ENCODE peak calls at places on chromosome X, in eight cellular contexts. One of them, this sample, is unnamed.

GRCh38 chrX:123860983-123861382 is 1.1 kb downstream of the XIAP start:
- DNase-seq in psoas muscle: no peak
- DNase-seq in heart left ventricle: no peak
- DNase-seq in fibroblast of lung: no peak
- DNase-seq in CD8-positive, alpha-beta T cell: no peak
- DNase-seq in cardiac muscle cell: peak; percentile 56
- DNase-seq in neural progenitor cell: no peak
- DNase-seq in adrenal gland: no peak
- DNase-seq in this sample: peak; percentile 28

GRCh38 chrX:151680805-151681204 is 14.5 kb upstream of the PRRG3 start:
- DNase-seq in psoas muscle: no peak
- DNase-seq in heart left ventricle: no peak
- DNase-seq in fibroblast of lung: no peak
- DNase-seq in CD8-positive, alpha-beta T cell: peak; percentile 56
- DNase-seq in cardiac muscle cell: peak; percentile 25
- DNase-seq in neural progenitor cell: peak; percentile 71
- DNase-seq in adrenal gland: peak; percentile 51
- DNase-seq in this sample: peak; percentile 29

GRCh38 chrX:16786139-16786790 is at the start of gene TXLNG:
- DNase-seq in psoas muscle: peak; percentile 99
- DNase-seq in heart left ventricle: peak; percentile 100
- DNase-seq in fibroblast of lung: peak; percentile 100
- DNase-seq in CD8-positive, alpha-beta T cell: peak; percentile 97
- DNase-seq in cardiac muscle cell: peak; percentile 99
- DNase-seq in neural progenitor cell: peak; percentile 100
- DNase-seq in adrenal gland: peak; percentile 100
- DNase-seq in this sample: peak; percentile 95

GRCh38 chrX:24979081-24979480 is 36.7 kb downstream of the ARX start:
- DNase-seq in psoas muscle: no peak
- DNase-seq in heart left ventricle: no peak
- DNase-seq in fibroblast of lung: peak; percentile 8
- DNase-seq in CD8-positive, alpha-beta T cell: no peak
- DNase-seq in cardiac muscle cell: no peak
- DNase-seq in neural progenitor cell: no peak
- DNase-seq in adrenal gland: no peak
- DNase-seq in this sample: no peak

GRCh38 chrX:45769919-45770582 is 569.4 kb upstream of the DIPK2B start:
- DNase-seq in psoas muscle: peak; percentile 59
- DNase-seq in heart left ventricle: peak; percentile 67
- DNase-seq in fibroblast of lung: peak; percentile 95
- DNase-seq in CD8-positive, alpha-beta T cell: no peak
- DNase-seq in cardiac muscle cell: peak; percentile 90
- DNase-seq in neural progenitor cell: peak; percentile 26
- DNase-seq in adrenal gland: peak; percentile 72
- DNase-seq in this sample: peak; percentile 65

GRCh38 chrX:24166078-24166477 is 16.5 kb downstream of the ZFX start:
- DNase-seq in psoas muscle: no peak
- DNase-seq in heart left ventricle: no peak
- DNase-seq in fibroblast of lung: no peak
- DNase-seq in CD8-positive, alpha-beta T cell: no peak
- DNase-seq in cardiac muscle cell: no peak
- DNase-seq in neural progenitor cell: no peak
- DNase-seq in adrenal gland: no peak
- DNase-seq in this sample: no peak

GRCh38 chrX:48508400-48509244 is at the start of gene PORCN:
- DNase-seq in psoas muscle: peak; percentile 84
- DNase-seq in heart left ventricle: peak; percentile 89
- DNase-seq in fibroblast of lung: peak; percentile 56
- DNase-seq in CD8-positive, alpha-beta T cell: peak; percentile 80
- DNase-seq in cardiac muscle cell: peak; percentile 74
- DNase-seq in neural progenitor cell: peak; percentile 84
- DNase-seq in adrenal gland: peak; percentile 84
- DNase-seq in this sample: peak; percentile 31

GRCh38 chrX:13033193-13033592 is 11.2 kb downstream of the FAM9C start:
- DNase-seq in psoas muscle: no peak
- DNase-seq in heart left ventricle: no peak
- DNase-seq in fibroblast of lung: peak; percentile 47
- DNase-seq in CD8-positive, alpha-beta T cell: no peak
- DNase-seq in cardiac muscle cell: no peak
- DNase-seq in neural progenitor cell: no peak
- DNase-seq in adrenal gland: no peak
- DNase-seq in this sample: no peak

GRCh38 chrX:73903941-73904340 is 340.9 kb downstream of the CHIC1 start:
- DNase-seq in psoas muscle: no peak
- DNase-seq in heart left ventricle: no peak
- DNase-seq in fibroblast of lung: no peak
- DNase-seq in CD8-positive, alpha-beta T cell: no peak
- DNase-seq in cardiac muscle cell: peak; percentile 81
- DNase-seq in neural progenitor cell: no peak
- DNase-seq in adrenal gland: no peak
- DNase-seq in this sample: no peak

GRCh38 chrX:107731831-107732502 is 43.6 kb downstream of the TSC22D3 start:
- DNase-seq in psoas muscle: peak; percentile 87
- DNase-seq in heart left ventricle: peak; percentile 93
- DNase-seq in fibroblast of lung: peak; percentile 79
- DNase-seq in CD8-positive, alpha-beta T cell: no peak
- DNase-seq in cardiac muscle cell: peak; percentile 97
- DNase-seq in neural progenitor cell: peak; percentile 36
- DNase-seq in adrenal gland: peak; percentile 96
- DNase-seq in this sample: peak; percentile 66

GRCh38 chrX:101057095-101057714 is 5.3 kb upstream of the TRMT2B start:
- DNase-seq in psoas muscle: no peak
- DNase-seq in heart left ventricle: no peak
- DNase-seq in fibroblast of lung: peak; percentile 66
- DNase-seq in CD8-positive, alpha-beta T cell: no peak
- DNase-seq in cardiac muscle cell: peak; percentile 38
- DNase-seq in neural progenitor cell: no peak
- DNase-seq in adrenal gland: no peak
- DNase-seq in this sample: peak; percentile 74

GRCh38 chrX:103539695-103540094 is 20.4 kb upstream of the RAB40A start:
- DNase-seq in psoas muscle: no peak
- DNase-seq in heart left ventricle: no peak
- DNase-seq in fibroblast of lung: no peak
- DNase-seq in CD8-positive, alpha-beta T cell: no peak
- DNase-seq in cardiac muscle cell: no peak
- DNase-seq in neural progenitor cell: no peak
- DNase-seq in adrenal gland: no peak
- DNase-seq in this sample: no peak

GRCh38 chrX:2192584-2193272 is 308.0 kb downstream of the DHRSX start:
- DNase-seq in psoas muscle: no peak
- DNase-seq in heart left ventricle: no peak
- DNase-seq in fibroblast of lung: no peak
- DNase-seq in CD8-positive, alpha-beta T cell: no peak
- DNase-seq in cardiac muscle cell: no peak
- DNase-seq in neural progenitor cell: no peak
- DNase-seq in adrenal gland: no peak
- DNase-seq in this sample: no peak

DNA sequence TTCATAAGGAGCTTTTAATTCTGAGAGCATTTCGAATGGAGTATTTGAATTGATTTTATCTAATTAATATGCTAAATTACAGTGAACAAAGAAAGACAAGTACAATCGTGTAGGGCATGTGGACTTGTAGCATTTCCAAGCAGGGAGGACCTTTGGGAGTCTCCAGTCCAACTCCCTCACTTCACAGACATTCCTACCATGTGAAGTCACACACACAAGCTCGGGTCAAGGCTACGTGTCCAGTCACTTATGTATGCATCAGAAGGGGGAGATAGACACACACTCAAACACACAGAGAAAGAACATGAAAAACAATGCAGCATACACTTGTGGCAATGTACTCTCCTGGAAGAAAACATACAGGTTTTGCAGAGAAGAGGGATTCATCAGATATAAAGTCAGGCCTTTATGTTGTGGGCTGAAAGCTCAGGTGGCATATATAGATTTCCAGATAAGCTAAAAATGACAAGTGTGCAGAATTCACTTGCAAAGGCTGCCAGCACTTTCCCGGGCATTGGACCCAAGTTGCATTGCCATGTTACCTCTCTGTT is 136.1 kb upstream of the MID1 start:
- DNase-seq in psoas muscle: no peak
- DNase-seq in heart left ventricle: peak; percentile 30
- DNase-seq in fibroblast of lung: peak; percentile 96
- DNase-seq in CD8-positive, alpha-beta T cell: no peak
- DNase-seq in cardiac muscle cell: peak; percentile 83
- DNase-seq in neural progenitor cell: no peak
- DNase-seq in adrenal gland: peak; percentile 19
- DNase-seq in this sample: peak; percentile 83
- H3K36me3 ChIP-seq in psoas muscle: no peaks in the 10 kb centered on the region
- H3K36me3 ChIP-seq in heart left ventricle: no peaks in the 10 kb centered on the region
- H3K36me3 ChIP-seq in fibroblast of lung: no peaks in the 10 kb centered on the region
- H3K36me3 ChIP-seq in CD8-positive, alpha-beta T cell: no peaks in the 10 kb centered on the region
- H3K36me3 ChIP-seq in cardiac muscle cell: no peaks in the 10 kb centered on the region
- H3K36me3 ChIP-seq in neural progenitor cell: no peaks in the 10 kb centered on the region
- H3K36me3 ChIP-seq in adrenal gland: no peaks in the 10 kb centered on the region
- H3K36me3 ChIP-seq in this sample: no peaks in the 10 kb centered on the region

GRCh38 chrX:136209751-136210150 is 41.4 kb downstream of the MAP7D3 start:
- DNase-seq in psoas muscle: no peak
- DNase-seq in heart left ventricle: no peak
- DNase-seq in fibroblast of lung: no peak
- DNase-seq in CD8-positive, alpha-beta T cell: no peak
- DNase-seq in cardiac muscle cell: no peak
- DNase-seq in neural progenitor cell: no peak
- DNase-seq in adrenal gland: no peak
- DNase-seq in this sample: no peak
- H3K4me3 ChIP-seq in psoas muscle: no peak overlapping the region
- H3K4me3 ChIP-seq in heart left ventricle: no peak overlapping the region
- H3K4me3 ChIP-seq in fibroblast of lung: no peak overlapping the region
- H3K4me3 ChIP-seq in CD8-positive, alpha-beta T cell: no peak overlapping the region
- H3K4me3 ChIP-seq in cardiac muscle cell: no peak overlapping the region
- H3K4me3 ChIP-seq in neural progenitor cell: no peak overlapping the region
- H3K4me3 ChIP-seq in adrenal gland: no peak overlapping the region
- H3K4me3 ChIP-seq in this sample: no peak overlapping the region

DNA sequence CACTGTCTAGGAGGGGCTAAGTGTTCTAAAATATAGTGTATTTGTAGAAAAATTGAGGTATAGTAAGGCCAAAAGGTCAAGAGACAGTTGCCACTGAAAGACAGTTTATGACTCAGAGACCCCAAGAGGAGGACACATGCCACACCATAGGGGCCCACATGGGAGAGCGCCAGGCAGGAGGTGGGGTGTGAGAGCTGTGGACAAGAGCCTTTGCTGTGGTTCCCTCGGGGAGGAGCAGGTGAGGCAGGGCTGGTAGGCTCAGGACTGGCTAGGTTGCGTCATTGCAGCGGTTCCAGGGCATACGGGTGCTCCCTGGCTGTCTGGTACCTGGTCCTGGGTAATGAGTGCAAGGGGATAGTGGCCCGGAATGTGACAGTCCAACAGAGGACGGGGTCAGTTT is 37.6 kb downstream of the CCNQ start:
- DNase-seq in psoas muscle: no peak
- DNase-seq in heart left ventricle: no peak
- DNase-seq in fibroblast of lung: no peak
- DNase-seq in CD8-positive, alpha-beta T cell: no peak
- DNase-seq in cardiac muscle cell: no peak
- DNase-seq in neural progenitor cell: no peak
- DNase-seq in adrenal gland: no peak
- DNase-seq in this sample: no peak
- H3K36me3 ChIP-seq in psoas muscle: no peaks in the 10 kb centered on the region
- H3K36me3 ChIP-seq in heart left ventricle: no peaks in the 10 kb centered on the region
- H3K36me3 ChIP-seq in fibroblast of lung: no peaks in the 10 kb centered on the region
- H3K36me3 ChIP-seq in CD8-positive, alpha-beta T cell: no peaks in the 10 kb centered on the region
- H3K36me3 ChIP-seq in cardiac muscle cell: no peaks in the 10 kb centered on the region
- H3K36me3 ChIP-seq in neural progenitor cell: no peaks in the 10 kb centered on the region
- H3K36me3 ChIP-seq in adrenal gland: no peaks in the 10 kb centered on the region
- H3K36me3 ChIP-seq in this sample: no peaks in the 10 kb centered on the region

DNA sequence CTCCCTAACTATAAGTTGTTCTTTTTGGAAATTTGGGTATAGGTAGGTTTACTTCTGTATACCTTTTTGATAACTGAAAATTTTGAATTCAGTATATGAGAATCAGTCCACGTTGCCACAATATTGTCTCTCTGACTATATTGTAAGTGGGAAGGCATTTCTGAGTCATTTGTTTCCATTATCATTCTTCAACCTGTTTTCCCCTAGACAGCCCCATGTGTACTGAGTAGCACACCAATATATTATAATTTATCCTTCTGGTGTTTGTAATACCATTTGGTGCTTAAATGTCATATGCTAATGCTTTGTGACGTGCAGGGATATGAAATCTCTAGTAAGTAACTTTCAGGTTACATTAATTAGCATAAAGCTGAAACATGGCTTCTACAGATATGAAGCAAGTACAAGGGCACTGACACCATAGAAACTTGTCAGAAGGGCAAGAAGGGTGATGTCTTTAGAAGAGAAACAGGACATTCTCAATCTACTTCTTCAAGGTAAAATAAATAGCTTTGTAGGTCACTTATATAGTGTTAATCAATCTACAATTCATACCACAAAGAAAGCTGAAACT is 27.7 kb downstream of the PAK3 start:
- DNase-seq in psoas muscle: no peak
- DNase-seq in heart left ventricle: no peak
- DNase-seq in fibroblast of lung: no peak
- DNase-seq in CD8-positive, alpha-beta T cell: no peak
- DNase-seq in cardiac muscle cell: no peak
- DNase-seq in neural progenitor cell: no peak
- DNase-seq in adrenal gland: no peak
- DNase-seq in this sample: no peak
- H3K4me3 ChIP-seq in psoas muscle: no peak overlapping the region
- H3K4me3 ChIP-seq in heart left ventricle: no peak overlapping the region
- H3K4me3 ChIP-seq in fibroblast of lung: no peak overlapping the region
- H3K4me3 ChIP-seq in CD8-positive, alpha-beta T cell: no peak overlapping the region
- H3K4me3 ChIP-seq in cardiac muscle cell: no peak overlapping the region
- H3K4me3 ChIP-seq in neural progenitor cell: no peak overlapping the region
- H3K4me3 ChIP-seq in adrenal gland: no peak overlapping the region
- H3K4me3 ChIP-seq in this sample: no peak overlapping the region